ENCODE peak calls at places on chromosomes 4 and X, in five cellular contexts. One of them, this sample, is unnamed. For H3K4me1, the result is how much of the 10 kb centered on the place peaks cover.

GRCh38 chr4:140423106-140423505 is 4.3 kb downstream of the CLGN start:
- DNase-seq in IMR-90: peak
- DNase-seq in breast epithelium: no peak
- DNase-seq in Peyer's patch: no peak
- DNase-seq in body of pancreas: no peak
- DNase-seq in this sample: no peak

GRCh38 chrX:51336584-51336983 is 4.0 kb downstream of the NUDT10 start:
- DNase-seq in breast epithelium: no peak
- DNase-seq in Peyer's patch: no peak
- DNase-seq in body of pancreas: peak
- DNase-seq in IMR-90: peak
- DNase-seq in this sample: no peak

GRCh38 chr4:168621806-168622589 is 125.1 kb downstream of the PALLD start:
- DNase-seq in IMR-90: peak
- DNase-seq in breast epithelium: no peak
- DNase-seq in Peyer's patch: no peak
- DNase-seq in body of pancreas: no peak
- DNase-seq in this sample: peak

GRCh38 chrX:149515954-149516602 is 11.0 kb upstream of the IDS start:
- DNase-seq in IMR-90: no peak
- DNase-seq in breast epithelium: no peak
- DNase-seq in Peyer's patch: no peak
- DNase-seq in body of pancreas: no peak
- DNase-seq in this sample: no peak

GRCh38 chrX:40299028-40299479 is 201.3 kb upstream of the BCOR start:
- DNase-seq in Peyer's patch: no peak
- DNase-seq in breast epithelium: no peak
- DNase-seq in body of pancreas: no peak
- DNase-seq in IMR-90: no peak
- DNase-seq in this sample: no peak

GRCh38 chrX:74450803-74451449 is 29.6 kb downstream of the SLC16A2 start:
- DNase-seq in Peyer's patch: no peak
- DNase-seq in body of pancreas: no peak
- DNase-seq in breast epithelium: no peak
- DNase-seq in IMR-90: peak
- DNase-seq in this sample: no peak

GRCh38 chr4:169383724-169384123 is 113.0 kb upstream of the SH3RF1 start:
- DNase-seq in breast epithelium: no peak
- DNase-seq in Peyer's patch: no peak
- DNase-seq in body of pancreas: no peak
- DNase-seq in IMR-90: peak
- DNase-seq in this sample: no peak

GRCh38 chr4:82753238-82753637 is 45.4 kb downstream of the SCD5 start:
- DNase-seq in Peyer's patch: no peak
- DNase-seq in breast epithelium: no peak
- DNase-seq in body of pancreas: peak
- DNase-seq in IMR-90: no peak
- DNase-seq in this sample: no peak

GRCh38 chr4:187993827-187994226 is 1.7 kb upstream of the ZFP42 start:
- DNase-seq in Peyer's patch: no peak
- DNase-seq in breast epithelium: no peak
- DNase-seq in IMR-90: peak
- DNase-seq in body of pancreas: no peak
- DNase-seq in this sample: no peak

GRCh38 chr4:112766422-112766821 is 129.5 kb downstream of the LARP7 start:
- DNase-seq in body of pancreas: no peak
- DNase-seq in Peyer's patch: no peak
- DNase-seq in breast epithelium: no peak
- DNase-seq in IMR-90: peak
- DNase-seq in this sample: no peak

GRCh38 chrX:30612250-30612655 is 34.7 kb upstream of the TASL start:
- DNase-seq in body of pancreas: no peak
- DNase-seq in Peyer's patch: no peak
- DNase-seq in breast epithelium: no peak
- DNase-seq in IMR-90: no peak
- DNase-seq in this sample: no peak

GRCh38 chr4:141352328-141352727 is 131.6 kb downstream of the ZNF330 start:
- DNase-seq in IMR-90: no peak
- DNase-seq in breast epithelium: no peak
- DNase-seq in body of pancreas: no peak
- DNase-seq in Peyer's patch: no peak
- DNase-seq in this sample: no peak

GRCh38 chrX:132483523-132483922 is 5.3 kb downstream of the MBNL3 start:
- DNase-seq in body of pancreas: no peak
- DNase-seq in breast epithelium: no peak
- DNase-seq in Peyer's patch: no peak
- DNase-seq in IMR-90: no peak
- DNase-seq in this sample: no peak

GRCh38 chr4:101187837-101188236 is 159.5 kb downstream of the PPP3CA start:
- DNase-seq in Peyer's patch: no peak
- DNase-seq in body of pancreas: no peak
- DNase-seq in IMR-90: no peak
- DNase-seq in breast epithelium: no peak
- DNase-seq in this sample: no peak

GRCh38 chrX:10190367-10190766 is 33.6 kb downstream of the CLCN4 start:
- DNase-seq in breast epithelium: no peak
- DNase-seq in Peyer's patch: no peak
- DNase-seq in IMR-90: peak
- DNase-seq in body of pancreas: peak
- DNase-seq in this sample: no peak

GRCh38 chr4:1971456-1972200 is 37.1 kb downstream of the NELFA start:
- DNase-seq in breast epithelium: no peak
- DNase-seq in IMR-90: no peak
- DNase-seq in body of pancreas: no peak
- DNase-seq in Peyer's patch: no peak
- DNase-seq in this sample: no peak

GRCh38 chr4:37415845-37416369 is 171.4 kb downstream of the NWD2 start:
- DNase-seq in IMR-90: no peak
- DNase-seq in body of pancreas: no peak
- DNase-seq in breast epithelium: no peak
- DNase-seq in Peyer's patch: no peak
- DNase-seq in this sample: no peak

GRCh38 chr4:109730294-109731051 is 603 bp upstream of the PLA2G12A start:
- DNase-seq in Peyer's patch: peak
- DNase-seq in IMR-90: peak
- DNase-seq in breast epithelium: peak
- DNase-seq in body of pancreas: peak
- DNase-seq in this sample: no peak

DNA sequence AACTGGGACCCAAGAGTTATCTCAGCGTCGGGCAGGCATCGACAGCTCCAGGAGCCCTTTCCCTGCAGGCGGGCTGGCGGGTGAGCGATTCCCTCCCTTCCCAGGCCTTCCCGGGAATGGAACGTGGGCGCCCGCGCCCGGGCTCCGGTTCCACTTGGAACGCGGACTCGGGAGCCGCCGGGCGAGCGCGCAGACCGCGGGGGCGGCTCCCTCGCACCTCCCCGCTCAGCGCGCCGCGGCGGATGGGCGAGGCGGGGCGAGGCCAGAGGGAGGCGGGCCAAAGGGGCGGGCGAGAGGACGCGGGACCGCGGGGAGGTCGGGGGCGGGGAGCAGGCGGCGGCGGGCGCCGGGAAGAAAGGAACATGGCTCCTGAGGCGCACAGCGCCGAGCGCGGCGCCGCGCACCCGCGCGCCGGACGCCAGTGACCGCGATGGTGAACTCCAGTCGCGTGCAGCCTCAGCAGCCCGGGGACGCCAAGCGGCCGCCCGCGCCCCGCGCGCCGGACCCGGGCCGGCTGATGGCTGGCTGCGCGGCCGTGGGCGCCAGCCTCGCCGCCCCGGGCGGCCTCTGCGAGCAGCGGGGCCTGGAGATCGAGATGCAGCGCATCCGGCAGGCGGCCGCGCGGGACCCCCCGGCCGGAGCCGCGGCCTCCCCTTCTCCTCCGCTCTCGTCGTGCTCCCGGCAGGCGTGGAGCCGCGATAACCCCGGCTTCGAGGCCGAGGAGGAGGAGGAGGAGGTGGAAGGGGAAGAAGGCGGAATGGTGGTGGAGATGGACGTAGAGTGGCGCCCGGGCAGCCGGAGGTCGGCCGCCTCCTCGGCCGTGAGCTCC is at the start of gene PKD2:
- DNase-seq in breast epithelium: peak
- DNase-seq in Peyer's patch: peak
- DNase-seq in IMR-90: peak
- DNase-seq in body of pancreas: peak
- DNase-seq in this sample: no peak
- TF ChIP-seq POLR2A in breast epithelium: no peak
- TF ChIP-seq POLR2A in Peyer's patch: no peak
- TF ChIP-seq POLR2A in IMR-90: peak
- TF ChIP-seq POLR2A in body of pancreas: peak
- TF ChIP-seq POLR2A in this sample: peak

GRCh38 chrX:43580621-43581020 is 75.5 kb upstream of the MAOA start:
- DNase-seq in IMR-90: no peak
- DNase-seq in breast epithelium: no peak
- DNase-seq in body of pancreas: no peak
- DNase-seq in Peyer's patch: no peak
- DNase-seq in this sample: no peak
- TF ChIP-seq CTCF in IMR-90: no peak
- TF ChIP-seq CTCF in breast epithelium: no peak
- TF ChIP-seq CTCF in body of pancreas: no peak
- TF ChIP-seq CTCF in Peyer's patch: no peak
- TF ChIP-seq CTCF in this sample: no peak

DNA sequence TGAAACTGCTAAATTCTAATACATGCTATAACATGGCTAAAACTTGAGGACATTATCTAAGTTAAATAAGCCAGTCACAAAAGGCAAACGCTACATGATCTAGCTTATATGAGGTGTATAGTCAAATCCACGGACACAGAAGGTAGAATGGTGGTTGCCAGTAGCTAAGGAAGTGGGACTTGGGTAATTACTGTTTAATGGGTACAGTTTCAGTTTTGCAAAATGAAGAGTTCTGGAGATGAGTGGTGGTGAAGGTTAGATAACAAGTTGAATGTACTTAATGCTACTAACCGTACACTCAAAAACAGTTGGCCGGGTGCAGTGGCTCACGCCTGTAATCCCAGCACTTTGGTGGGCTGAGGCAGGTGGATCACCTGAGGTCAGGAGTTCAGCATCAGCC is 644.5 kb upstream of the DIPK2B start:
- DNase-seq in IMR-90: no peak
- DNase-seq in Peyer's patch: no peak
- DNase-seq in body of pancreas: no peak
- DNase-seq in breast epithelium: no peak
- DNase-seq in this sample: no peak
- H3K4me1 ChIP-seq in IMR-90: under half
- H3K4me1 ChIP-seq in Peyer's patch: under half
- H3K4me1 ChIP-seq in body of pancreas: under half
- H3K4me1 ChIP-seq in breast epithelium: under half
- H3K4me1 ChIP-seq in this sample: under half

DNA sequence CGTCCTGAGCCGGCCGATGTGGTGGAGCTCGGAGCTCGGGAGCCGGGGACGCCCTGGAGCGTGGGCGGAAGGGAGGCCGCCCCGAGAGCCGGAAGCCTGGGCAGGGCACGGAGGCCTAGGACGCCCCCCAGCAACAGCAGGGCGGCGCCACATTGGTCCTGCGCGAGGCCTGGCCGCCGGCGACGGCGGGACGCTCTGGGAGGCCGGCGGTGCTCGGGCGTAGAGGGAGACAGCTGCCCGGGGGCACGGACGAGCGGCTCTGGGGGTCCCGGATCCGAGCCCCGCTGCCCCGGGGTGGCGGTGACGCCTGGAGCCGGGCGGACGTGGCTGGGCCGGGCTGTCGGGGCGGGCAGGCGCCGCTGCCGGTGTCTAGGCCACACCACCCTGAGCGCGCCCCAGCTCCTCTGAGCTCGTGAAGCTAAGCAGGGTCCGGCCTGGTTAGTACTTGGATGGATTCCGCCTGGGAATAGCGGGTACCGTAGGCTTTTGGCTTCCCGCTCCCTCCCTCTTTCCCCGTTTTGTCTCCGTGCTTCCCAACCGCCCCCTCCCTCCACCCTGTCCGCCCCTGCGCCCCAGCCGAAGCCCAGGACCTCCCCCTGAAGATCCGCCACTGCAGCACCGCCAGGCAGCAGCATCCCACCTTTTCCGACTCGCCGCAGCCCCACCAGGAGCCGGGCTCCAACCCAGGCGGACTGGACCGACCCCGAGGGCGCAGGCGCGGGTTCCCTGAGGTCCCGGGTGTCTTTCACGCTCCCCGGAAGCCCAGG is 12.1 kb downstream of the FRG2 start:
- DNase-seq in breast epithelium: no peak
- DNase-seq in Peyer's patch: no peak
- DNase-seq in body of pancreas: no peak
- DNase-seq in IMR-90: no peak
- DNase-seq in this sample: no peak
- TF ChIP-seq POLR2A in breast epithelium: no peak
- TF ChIP-seq POLR2A in Peyer's patch: no peak
- TF ChIP-seq POLR2A in body of pancreas: no peak
- TF ChIP-seq POLR2A in IMR-90: no peak
- TF ChIP-seq POLR2A in this sample: no peak

GRCh38 chrX:108584617-108585211 is 145.1 kb downstream of the COL4A5 start:
- DNase-seq in breast epithelium: no peak
- DNase-seq in IMR-90: no peak
- DNase-seq in Peyer's patch: no peak
- DNase-seq in body of pancreas: peak
- DNase-seq in this sample: no peak
- TF ChIP-seq CTCF in breast epithelium: no peak
- TF ChIP-seq CTCF in IMR-90: peak
- TF ChIP-seq CTCF in Peyer's patch: no peak
- TF ChIP-seq CTCF in body of pancreas: peak
- TF ChIP-seq CTCF in this sample: no peak

DNA sequence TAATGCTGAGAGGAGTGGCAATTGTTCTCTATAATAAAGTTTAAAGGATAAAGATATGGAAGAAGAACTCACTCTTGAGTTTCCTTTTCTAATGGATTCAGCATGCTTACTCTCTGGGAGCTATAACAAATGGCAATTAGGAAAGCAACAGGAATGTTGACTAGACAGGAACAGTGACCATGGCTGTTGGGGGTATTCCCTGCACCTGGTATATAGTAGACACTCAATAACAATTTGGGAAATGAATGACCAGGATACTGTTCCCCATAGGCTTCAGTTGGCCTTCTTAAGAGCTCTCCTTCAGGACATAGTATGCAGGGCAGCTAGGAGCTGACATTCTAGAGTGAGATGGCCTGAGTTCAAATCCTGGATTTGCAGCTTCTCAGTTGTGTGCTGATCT is 1.8 kb downstream of the LIMCH1 start:
- DNase-seq in body of pancreas: no peak
- DNase-seq in Peyer's patch: no peak
- DNase-seq in IMR-90: no peak
- DNase-seq in breast epithelium: no peak
- DNase-seq in this sample: no peak
- H3K4me1 ChIP-seq in body of pancreas: under half
- H3K4me1 ChIP-seq in Peyer's patch: under half
- H3K4me1 ChIP-seq in IMR-90: under half
- H3K4me1 ChIP-seq in breast epithelium: under half
- H3K4me1 ChIP-seq in this sample: half or more

This sample was measured in esophagus muscularis mucosa.